ENCODE peak calls at places on chromosomes 1 and 21, in six cellular contexts. One of them, this sample, is unnamed. For H3K27me3, the result is how much of the 10 kb centered on the place peaks cover.

GRCh38 chr21:38985423-38986378 is 180.0 kb downstream of the ETS2 start:
- DNase-seq in BE2C: peak
- DNase-seq in endodermal cell: no peak
- DNase-seq in H9: no peak
- DNase-seq in small intestine: no peak
- DNase-seq in trophoblast cell: no peak
- DNase-seq in this sample: no peak

GRCh38 chr1:10032590-10033358 is at the start of gene UBE4B:
- DNase-seq in endodermal cell: peak
- DNase-seq in H9: peak
- DNase-seq in BE2C: peak
- DNase-seq in small intestine: peak
- DNase-seq in trophoblast cell: peak
- DNase-seq in this sample: peak

GRCh38 chr1:62110198-62110817 is 84.3 kb upstream of the L1TD1 start:
- DNase-seq in endodermal cell: no peak
- DNase-seq in small intestine: no peak
- DNase-seq in H9: no peak
- DNase-seq in trophoblast cell: no peak
- DNase-seq in BE2C: no peak
- DNase-seq in this sample: no peak

GRCh38 chr1:202154766-202155477 is 5.5 kb downstream of the PTPN7 start:
- DNase-seq in endodermal cell: peak
- DNase-seq in H9: peak
- DNase-seq in BE2C: peak
- DNase-seq in trophoblast cell: peak
- DNase-seq in small intestine: peak
- DNase-seq in this sample: peak

GRCh38 chr1:207605444-207606361 is 39.2 kb upstream of the CR1L start:
- DNase-seq in small intestine: no peak
- DNase-seq in BE2C: no peak
- DNase-seq in H9: no peak
- DNase-seq in endodermal cell: no peak
- DNase-seq in trophoblast cell: no peak
- DNase-seq in this sample: no peak

GRCh38 chr1:200262326-200262965 is 147.4 kb downstream of the ZNF281 start:
- DNase-seq in small intestine: no peak
- DNase-seq in trophoblast cell: no peak
- DNase-seq in endodermal cell: no peak
- DNase-seq in H9: no peak
- DNase-seq in BE2C: no peak
- DNase-seq in this sample: no peak

GRCh38 chr1:100584761-100585745 is 47.1 kb downstream of the GPR88 start:
- DNase-seq in H9: no peak
- DNase-seq in small intestine: no peak
- DNase-seq in trophoblast cell: no peak
- DNase-seq in BE2C: no peak
- DNase-seq in endodermal cell: no peak
- DNase-seq in this sample: no peak

GRCh38 chr1:200409203-200409760 is 554 bp downstream of the ZNF281 start:
- DNase-seq in trophoblast cell: no peak
- DNase-seq in small intestine: no peak
- DNase-seq in H9: peak
- DNase-seq in endodermal cell: peak
- DNase-seq in BE2C: peak
- DNase-seq in this sample: peak

GRCh38 chr1:97759078-97759477 is 161.8 kb downstream of the DPYD start:
- DNase-seq in BE2C: no peak
- DNase-seq in H9: no peak
- DNase-seq in trophoblast cell: no peak
- DNase-seq in endodermal cell: no peak
- DNase-seq in small intestine: no peak
- DNase-seq in this sample: no peak

GRCh38 chr1:87888456-87888855 is 559.8 kb downstream of the LMO4 start:
- DNase-seq in trophoblast cell: peak
- DNase-seq in endodermal cell: no peak
- DNase-seq in BE2C: no peak
- DNase-seq in small intestine: peak
- DNase-seq in H9: no peak
- DNase-seq in this sample: no peak

GRCh38 chr1:3684031-3684430 is 31.7 kb downstream of the TP73 start:
- DNase-seq in small intestine: peak
- DNase-seq in endodermal cell: peak
- DNase-seq in H9: peak
- DNase-seq in BE2C: no peak
- DNase-seq in trophoblast cell: no peak
- DNase-seq in this sample: no peak

GRCh38 chr1:25837253-25837875 is 17.6 kb downstream of the MTFR1L start:
- DNase-seq in H9: no peak
- DNase-seq in endodermal cell: no peak
- DNase-seq in small intestine: peak
- DNase-seq in BE2C: no peak
- DNase-seq in trophoblast cell: peak
- DNase-seq in this sample: no peak

GRCh38 chr1:35674111-35674510 is 32.8 kb upstream of the PSMB2 start:
- DNase-seq in small intestine: no peak
- DNase-seq in trophoblast cell: no peak
- DNase-seq in H9: no peak
- DNase-seq in endodermal cell: no peak
- DNase-seq in BE2C: no peak
- DNase-seq in this sample: no peak

GRCh38 chr1:35680271-35680670 is 38.4 kb downstream of the C1orf216 start:
- DNase-seq in BE2C: no peak
- DNase-seq in trophoblast cell: no peak
- DNase-seq in endodermal cell: no peak
- DNase-seq in H9: no peak
- DNase-seq in small intestine: no peak
- DNase-seq in this sample: no peak

GRCh38 chr1:35675773-35676172 is 34.4 kb upstream of the PSMB2 start:
- DNase-seq in BE2C: no peak
- DNase-seq in H9: no peak
- DNase-seq in endodermal cell: no peak
- DNase-seq in small intestine: no peak
- DNase-seq in trophoblast cell: no peak
- DNase-seq in this sample: no peak
- H3K27me3 ChIP-seq in BE2C: under half
- H3K27me3 ChIP-seq in H9: under half
- H3K27me3 ChIP-seq in endodermal cell: under half
- H3K27me3 ChIP-seq in small intestine: under half
- H3K27me3 ChIP-seq in trophoblast cell: under half
- H3K27me3 ChIP-seq in this sample: under half

DNA sequence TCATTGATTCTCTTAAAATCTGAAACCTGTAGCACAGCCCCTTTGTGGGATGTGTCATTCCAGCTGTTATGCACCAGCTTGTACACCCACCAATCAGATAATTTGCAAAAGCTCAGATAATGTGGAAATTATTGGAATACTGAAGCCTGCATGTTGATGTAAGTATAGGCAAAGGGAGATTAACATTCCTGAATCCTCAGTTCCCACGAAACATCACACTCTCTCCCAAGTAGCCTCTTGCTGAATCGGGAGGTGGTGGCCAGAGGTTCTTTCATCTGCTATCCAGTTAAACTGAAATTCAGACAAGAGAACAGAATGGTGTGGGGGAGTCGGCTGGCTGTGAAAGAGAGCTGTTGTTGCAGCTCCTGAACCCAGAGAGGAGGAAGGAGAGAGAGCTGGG is 170.9 kb downstream of the ZBTB18 start:
- DNase-seq in endodermal cell: no peak
- DNase-seq in trophoblast cell: no peak
- DNase-seq in BE2C: no peak
- DNase-seq in H9: no peak
- DNase-seq in small intestine: no peak
- DNase-seq in this sample: no peak
- H3K27me3 ChIP-seq in endodermal cell: under half
- H3K27me3 ChIP-seq in trophoblast cell: under half
- H3K27me3 ChIP-seq in BE2C: under half
- H3K27me3 ChIP-seq in H9: under half
- H3K27me3 ChIP-seq in small intestine: under half
- H3K27me3 ChIP-seq in this sample: under half

GRCh38 chr21:41317458-41317857 is 857 bp downstream of the FAM3B start:
- DNase-seq in H9: no peak
- DNase-seq in small intestine: peak
- DNase-seq in endodermal cell: no peak
- DNase-seq in BE2C: no peak
- DNase-seq in trophoblast cell: no peak
- DNase-seq in this sample: no peak
- H3K27me3 ChIP-seq in H9: under half
- H3K27me3 ChIP-seq in small intestine: under half
- H3K27me3 ChIP-seq in endodermal cell: under half
- H3K27me3 ChIP-seq in BE2C: under half
- H3K27me3 ChIP-seq in trophoblast cell: under half
- H3K27me3 ChIP-seq in this sample: under half

GRCh38 chr1:118993712-118994049 is 5.5 kb upstream of the TBX15 start:
- DNase-seq in endodermal cell: no peak
- DNase-seq in BE2C: no peak
- DNase-seq in H9: no peak
- DNase-seq in trophoblast cell: no peak
- DNase-seq in small intestine: no peak
- DNase-seq in this sample: no peak

GRCh38 chr1:118992868-118993711 is 4.9 kb upstream of the TBX15 start:
- DNase-seq in trophoblast cell: no peak
- DNase-seq in BE2C: no peak
- DNase-seq in small intestine: no peak
- DNase-seq in endodermal cell: peak
- DNase-seq in H9: peak
- DNase-seq in this sample: no peak

GRCh38 chr1:118998171-118998570 is 10.0 kb upstream of the TBX15 start:
- DNase-seq in endodermal cell: no peak
- DNase-seq in BE2C: no peak
- DNase-seq in small intestine: no peak
- DNase-seq in trophoblast cell: no peak
- DNase-seq in H9: no peak
- DNase-seq in this sample: no peak

GRCh38 chr1:118992426-118992825 is 4.3 kb upstream of the TBX15 start:
- DNase-seq in endodermal cell: no peak
- DNase-seq in small intestine: no peak
- DNase-seq in H9: no peak
- DNase-seq in BE2C: no peak
- DNase-seq in trophoblast cell: no peak
- DNase-seq in this sample: no peak

DNA sequence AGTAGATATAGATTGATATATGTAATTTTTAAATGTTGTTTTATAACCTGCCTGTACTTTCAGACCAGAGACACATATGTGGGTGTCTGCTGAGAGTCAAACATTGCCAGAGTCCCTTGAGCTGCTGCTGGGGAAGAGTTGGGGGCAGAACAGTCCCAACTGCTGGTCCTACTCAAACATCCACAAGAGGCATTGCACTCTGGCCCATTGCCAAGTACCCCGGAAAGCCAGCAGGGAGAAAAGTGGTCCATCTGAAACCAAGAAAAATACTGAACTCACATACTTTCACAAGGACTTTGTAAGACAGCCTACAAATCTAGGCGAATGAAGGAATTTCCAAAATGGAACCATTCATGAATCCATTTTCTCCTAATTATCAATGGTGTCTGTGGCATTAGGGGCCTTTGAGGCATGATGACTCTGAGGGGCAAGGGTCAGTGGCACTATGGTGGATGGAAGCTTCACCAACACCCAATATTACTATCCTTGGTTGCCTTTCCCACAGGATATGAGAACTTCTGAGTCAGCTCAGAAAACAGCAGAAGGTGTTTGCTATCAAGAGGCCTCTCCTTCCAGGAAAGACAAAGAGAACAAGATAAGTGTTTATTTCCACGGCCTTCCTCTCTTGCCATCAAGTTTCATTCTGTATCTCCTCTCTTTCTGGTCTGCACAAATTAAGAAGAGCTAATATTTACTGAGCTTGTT is 7.3 kb upstream of the TBX15 start:
- DNase-seq in endodermal cell: no peak
- DNase-seq in trophoblast cell: no peak
- DNase-seq in H9: no peak
- DNase-seq in BE2C: no peak
- DNase-seq in small intestine: no peak
- DNase-seq in this sample: no peak
- H3K27me3 ChIP-seq in endodermal cell: half or more
- H3K27me3 ChIP-seq in trophoblast cell: half or more
- H3K27me3 ChIP-seq in H9: half or more
- H3K27me3 ChIP-seq in BE2C: half or more
- H3K27me3 ChIP-seq in small intestine: half or more
- H3K27me3 ChIP-seq in this sample: under half

GRCh38 chr1:92485374-92486250 is 1.1 kb downstream of the GFI1 start:
- DNase-seq in trophoblast cell: no peak
- DNase-seq in BE2C: peak
- DNase-seq in endodermal cell: peak
- DNase-seq in small intestine: peak
- DNase-seq in H9: peak
- DNase-seq in this sample: peak
- H3K27me3 ChIP-seq in trophoblast cell: half or more
- H3K27me3 ChIP-seq in BE2C: half or more
- H3K27me3 ChIP-seq in endodermal cell: half or more
- H3K27me3 ChIP-seq in small intestine: under half
- H3K27me3 ChIP-seq in H9: half or more
- H3K27me3 ChIP-seq in this sample: under half

GRCh38 chr1:153565529-153566374 is at the start of gene S100A2:
- DNase-seq in trophoblast cell: peak
- DNase-seq in small intestine: peak
- DNase-seq in H9: no peak
- DNase-seq in BE2C: peak
- DNase-seq in endodermal cell: peak
- DNase-seq in this sample: peak

GRCh38 chr1:153566414-153567371 is 1.0 kb upstream of the S100A2 start:
- DNase-seq in endodermal cell: peak
- DNase-seq in trophoblast cell: peak
- DNase-seq in small intestine: peak
- DNase-seq in BE2C: peak
- DNase-seq in H9: peak
- DNase-seq in this sample: peak

GRCh38 chr1:153568367-153569099 is 2.9 kb upstream of the S100A2 start:
- DNase-seq in small intestine: peak
- DNase-seq in H9: peak
- DNase-seq in BE2C: peak
- DNase-seq in endodermal cell: peak
- DNase-seq in trophoblast cell: peak
- DNase-seq in this sample: peak

GRCh38 chr1:153569465-153569864 is 3.8 kb upstream of the S100A2 start:
- DNase-seq in trophoblast cell: no peak
- DNase-seq in endodermal cell: no peak
- DNase-seq in BE2C: no peak
- DNase-seq in small intestine: no peak
- DNase-seq in H9: no peak
- DNase-seq in this sample: no peak

DNA sequence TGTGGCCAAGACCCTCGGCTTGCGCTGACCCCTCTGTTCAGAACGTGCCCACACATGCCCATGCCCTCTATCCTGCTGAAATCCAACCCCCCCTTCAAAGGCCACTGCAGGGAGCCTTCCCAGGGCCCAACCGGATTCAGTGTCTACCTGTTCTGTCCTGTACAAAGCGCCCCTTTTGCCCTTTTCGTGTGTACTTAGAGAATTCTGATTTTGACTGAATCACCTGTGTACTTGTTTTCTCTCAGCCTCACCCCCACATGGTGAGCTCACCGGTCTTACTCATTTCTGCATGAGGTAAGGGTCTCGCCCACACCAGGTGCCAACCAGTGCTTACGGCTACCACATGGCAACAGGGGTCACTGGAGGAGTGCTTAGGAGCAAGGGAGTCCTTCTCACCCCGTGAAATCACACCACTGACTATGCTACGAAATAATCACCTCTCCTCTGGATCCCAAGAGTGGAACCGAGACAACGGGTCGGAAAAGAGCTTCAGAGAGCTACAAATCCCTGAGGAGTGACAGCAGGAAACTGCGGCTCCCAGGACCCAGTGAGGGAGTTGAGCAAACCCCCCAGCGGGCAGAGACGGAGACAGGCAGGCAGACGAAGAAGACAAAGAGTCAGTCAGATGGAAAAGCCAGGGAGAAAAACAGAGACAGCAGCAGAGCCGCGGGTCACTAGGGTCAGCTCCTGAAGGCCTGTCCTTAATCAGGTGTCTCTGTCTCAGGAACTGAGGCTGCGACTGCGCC is 2.1 kb upstream of the S100A2 start:
- DNase-seq in BE2C: peak
- DNase-seq in small intestine: no peak
- DNase-seq in endodermal cell: peak
- DNase-seq in trophoblast cell: peak
- DNase-seq in H9: peak
- DNase-seq in this sample: no peak
- H3K27me3 ChIP-seq in BE2C: under half
- H3K27me3 ChIP-seq in small intestine: under half
- H3K27me3 ChIP-seq in endodermal cell: under half
- H3K27me3 ChIP-seq in trophoblast cell: under half
- H3K27me3 ChIP-seq in H9: under half
- H3K27me3 ChIP-seq in this sample: under half

This sample was measured in CD4-positive, alpha-beta memory T cell.